ENCODE peak calls at places on chromosome 9, in seven cellular contexts. B is HFFc6, D is tibial nerve, V is AG10803, N is dorsolateral prefrontal cortex, H is upper lobe of right lung, G is HFF-Myc. U is an unnamed sample.

GRCh38 chr9:27311184-27311583 is 14.2 kb upstream of the EQTN start:
- DNase-seq in G (no peak), V (no peak), N (no peak), D (no peak), H (no peak), B (no peak), U (no peak)

GRCh38 chr9:98764351-98764750 is 32.0 kb downstream of the ANKS6 start:
- DNase-seq in G (no peak), N (no peak), B (peak), H (no peak), D (no peak), V (peak), U (no peak)

GRCh38 chr9:108271646-108272349 is 584.0 kb downstream of the ACTL7B start:
- DNase-seq in G (peak), D (no peak), H (no peak), V (peak), N (no peak), B (peak), U (no peak)

GRCh38 chr9:92774274-92774673 is 9.6 kb upstream of the BICD2 start:
- DNase-seq in H (no peak), V (peak), B (peak), D (no peak), G (peak), N (no peak), U (no peak)

GRCh38 chr9:88988796-88989641 is 2.2 kb upstream of the S1PR3 start:
- DNase-seq in D (no peak), G (no peak), V (peak), H (no peak), B (no peak), N (no peak), U (no peak)

GRCh38 chr9:32968101-32969011 is 33.1 kb downstream of the APTX start:
- DNase-seq in G (no peak), H (no peak), N (no peak), B (peak), V (peak), D (peak), U (no peak)

GRCh38 chr9:68950689-68951088 is 63.2 kb downstream of the PRKACG start:
- DNase-seq in V (no peak), D (no peak), B (no peak), N (no peak), G (no peak), H (no peak), U (no peak)

GRCh38 chr9:130897105-130897751 is 616 bp upstream of the QRFP start:
- DNase-seq in D (no peak), H (no peak), N (no peak), V (no peak), B (no peak), G (no peak), U (no peak)

GRCh38 chr9:1100945-1101344 is 50.8 kb downstream of the DMRT2 start:
- DNase-seq in D (peak), H (peak), G (peak), V (peak), N (no peak), B (no peak), U (no peak)

GRCh38 chr9:135046156-135047025 is 41.1 kb upstream of the OLFM1 start:
- DNase-seq in H (no peak), G (no peak), B (no peak), D (no peak), N (no peak), V (no peak), U (peak)

GRCh38 chr9:112112519-112112918 is 62.6 kb downstream of the SUSD1 start:
- DNase-seq in B (peak), V (peak), N (no peak), D (no peak), G (peak), H (no peak), U (no peak)

GRCh38 chr9:93452710-93453046 is 703 bp downstream of the FAM120AOS start:
- DNase-seq in V (no peak), B (no peak), G (no peak), N (no peak), D (no peak), H (no peak), U (no peak)

GRCh38 chr9:98326402-98327248 is 71.2 kb upstream of the TBC1D2 start:
- DNase-seq in V (peak), B (no peak), D (no peak), N (no peak), H (no peak), G (peak), U (no peak)

GRCh38 chr9:24594234-24594850 is 48.6 kb upstream of the IZUMO3 start:
- DNase-seq in B (no peak), G (no peak), H (peak), V (no peak), D (no peak), N (no peak), U (no peak)

GRCh38 chr9:38030658-38031057 is 38.4 kb downstream of the SHB start:
- DNase-seq in V (no peak), D (no peak), N (no peak), B (no peak), G (no peak), H (no peak), U (no peak)
- TF ChIP-seq CTCF in V (peak), D (no peak), N (no peak), B (peak), G (peak), H (peak), U (peak)

GRCh38 chr9:124290053-124290581 is 32.4 kb downstream of the NEK6 start:
- DNase-seq in H (no peak), G (no peak), D (no peak), V (no peak), N (no peak), B (no peak), U (no peak)
- TF ChIP-seq CTCF in H (no peak), G (no peak), D (no peak), V (no peak), N (no peak), B (no peak), U (no peak)

GRCh38 chr9:138099803-138100598 is 222.4 kb downstream of the CACNA1B start:
- DNase-seq in B (no peak), H (peak), V (no peak), G (no peak), D (no peak), N (no peak), U (peak)

GRCh38 chr9:138102246-138103051 is 224.9 kb downstream of the CACNA1B start:
- DNase-seq in H (peak), V (no peak), N (no peak), D (no peak), G (no peak), B (no peak), U (no peak)

GRCh38 chr9:138098908-138099791 is 221.6 kb downstream of the CACNA1B start:
- DNase-seq in H (peak), N (no peak), D (no peak), G (no peak), B (no peak), V (no peak), U (no peak)

GRCh38 chr9:138101444-138102234 is 224.1 kb downstream of the CACNA1B start:
- DNase-seq in B (no peak), V (no peak), N (no peak), D (no peak), H (peak), G (no peak), U (no peak)

DNA sequence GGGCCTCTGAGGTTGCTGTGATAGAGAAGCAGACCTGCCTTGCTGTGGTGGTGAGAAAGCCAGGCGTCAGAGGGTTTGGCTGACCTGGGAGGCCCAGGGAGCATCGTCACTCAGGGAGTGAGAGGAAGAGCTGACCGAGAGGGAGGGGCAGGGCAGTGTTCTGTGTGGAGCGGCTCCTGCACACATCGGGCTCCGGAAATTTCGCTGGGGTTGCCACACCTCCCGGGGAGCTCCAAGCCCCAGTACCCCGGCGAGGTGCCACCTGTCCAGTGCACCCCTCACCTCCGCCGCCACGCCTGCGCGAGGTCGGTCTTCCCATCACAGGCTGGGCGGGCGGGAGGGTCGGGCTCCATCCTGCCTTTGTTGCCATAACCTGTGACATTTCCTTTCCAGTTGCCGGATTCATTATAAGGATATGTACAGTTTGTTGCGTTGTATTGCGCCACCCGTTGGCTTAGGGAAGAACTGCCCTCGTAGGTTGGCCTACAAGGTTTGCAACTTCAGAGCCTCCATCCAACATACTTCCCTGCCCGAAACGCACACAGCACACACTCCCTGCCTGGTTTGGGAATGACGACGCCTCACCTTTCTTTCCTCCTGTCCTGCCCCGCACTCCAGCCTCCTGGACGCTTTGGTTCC is 223.2 kb downstream of the CACNA1B start:
- DNase-seq in V (no peak), H (peak), B (no peak), D (no peak), N (no peak), G (no peak), U (peak)
- TF ChIP-seq CTCF in V (no peak), H (peak), B (no peak), D (no peak), N (no peak), G (no peak), U (peak)

GRCh38 chr9:6051511-6051950 is 36.1 kb upstream of the RANBP6 start:
- DNase-seq in B (no peak), N (no peak), H (no peak), D (no peak), V (no peak), G (no peak), U (no peak)

GRCh38 chr9:6052520-6052919 is 37.1 kb upstream of the RANBP6 start:
- DNase-seq in D (no peak), N (no peak), H (no peak), V (no peak), B (no peak), G (no peak), U (no peak)

GRCh38 chr9:6048039-6048438 is 32.6 kb upstream of the RANBP6 start:
- DNase-seq in V (no peak), B (no peak), G (no peak), N (no peak), H (no peak), D (no peak), U (no peak)

GRCh38 chr9:6047020-6047419 is 31.6 kb upstream of the RANBP6 start:
- DNase-seq in V (no peak), H (no peak), G (no peak), B (no peak), N (no peak), D (no peak), U (no peak)

GRCh38 chr9:6049798-6050197 is 34.4 kb upstream of the RANBP6 start:
- DNase-seq in G (no peak), H (no peak), D (no peak), V (peak), B (peak), N (no peak), U (no peak)
- TF ChIP-seq CTCF in G (peak), H (peak), D (no peak), V (peak), B (peak), N (no peak), U (no peak)

GRCh38 chr9:14068690-14069089 is 245.3 kb downstream of the NFIB start:
- DNase-seq in G (no peak), N (no peak), H (no peak), B (no peak), D (no peak), V (no peak), U (no peak)
- TF ChIP-seq CTCF in G (no peak), N (no peak), H (no peak), B (no peak), D (no peak), V (no peak), U (no peak)

GRCh38 chr9:133835273-133835901 is 97.2 kb upstream of the SARDH start:
- DNase-seq in D (no peak), H (no peak), V (no peak), B (no peak), N (no peak), G (no peak), U (no peak)
- TF ChIP-seq CTCF in D (no peak), H (no peak), V (no peak), B (no peak), N (no peak), G (no peak), U (no peak)

U was measured in mesothelial cell of epicardium.